ENCODE peak calls at places on chromosomes 13 and 19, in six cellular contexts. R is omental fat pad, B is fibroblast of lung, K is GM12865, I is anterior cingulate cortex, Q is astrocyte of the hippocampus. S is an unnamed sample.

GRCh38 chr13:20431687-20432384 is 93.8 kb downstream of the CRYL1 start:
- DNase-seq in R (no peak), B (no peak), K (no peak), I (no peak), Q (no peak), S (no peak)

GRCh38 chr19:46698395-46699321 is 18.3 kb downstream of the PRKD2 start:
- DNase-seq in R (no peak), B (no peak), K (no peak), I (no peak), Q (no peak), S (no peak)

GRCh38 chr19:1270854-1271527 is 1.9 kb downstream of the CIRBP start:
- DNase-seq in R (no peak), B (no peak), K (no peak), I (no peak), Q (no peak), S (peak; percentile 91)

GRCh38 chr13:54373211-54373610 is 1344.6 kb downstream of the OLFM4 start:
- DNase-seq in R (no peak), B (no peak), K (no peak), I (no peak), Q (no peak), S (no peak)

GRCh38 chr13:100673831-100674362 is 698 bp downstream of the TMTC4 start:
- DNase-seq in R (no peak), B (peak; percentile 89), K (peak; percentile 63), I (peak; percentile 80), Q (peak; percentile 93), S (no peak)

GRCh38 chr13:110555601-110556223 is 5.8 kb downstream of the RAB20 start:
- DNase-seq in R (no peak), B (no peak), K (no peak), I (no peak), Q (no peak), S (no peak)

GRCh38 chr13:48873598-48873997 is 102.1 kb upstream of the FNDC3A start:
- DNase-seq in R (no peak), B (peak; percentile 28), K (no peak), I (no peak), Q (peak; percentile 15), S (no peak)

GRCh38 chr19:1211494-1212234 is 6.1 kb downstream of the STK11 start:
- DNase-seq in R (no peak), B (peak; percentile 59), K (no peak), I (no peak), Q (no peak), S (no peak)

GRCh38 chr19:7862413-7862951 is 11.7 kb downstream of the PRR36 start:
- DNase-seq in R (no peak), B (peak; percentile 42), K (peak; percentile 84), I (peak; percentile 34), Q (peak; percentile 84), S (peak; percentile 92)

GRCh38 chr19:2332341-2333026 is 4.0 kb downstream of the SPPL2B start:
- DNase-seq in R (no peak), B (no peak), K (peak; percentile 89), I (peak; percentile 20), Q (no peak), S (no peak)

GRCh38 chr13:98687319-98687718 is 65.2 kb downstream of the SLC15A1 start:
- DNase-seq in R (no peak), B (no peak), K (no peak), I (no peak), Q (no peak), S (no peak)

GRCh38 chr19:28130066-28130511 is 1082.9 kb downstream of the UQCRFS1 start:
- DNase-seq in R (no peak), B (no peak), K (peak; percentile 63), I (no peak), Q (no peak), S (no peak)

GRCh38 chr19:40530091-40530901 is 46.4 kb upstream of the SHKBP1 start:
- DNase-seq in R (no peak), B (no peak), K (no peak), I (no peak), Q (peak; percentile 47), S (no peak)

GRCh38 chr19:46654621-46655152 is 6.3 kb downstream of the DACT3 start:
- DNase-seq in R (no peak), B (no peak), K (no peak), I (peak; percentile 84), Q (peak; percentile 46), S (no peak)

GRCh38 chr13:64293923-64294322 is 2878.3 kb upstream of the PCDH20 start:
- DNase-seq in R (no peak), B (peak; percentile 6), K (no peak), I (no peak), Q (no peak), S (no peak)

GRCh38 chr13:95378603-95379002 is 77.4 kb upstream of the ABCC4 start:
- DNase-seq in R (no peak), B (no peak), K (no peak), I (no peak), Q (no peak), S (no peak)

GRCh38 chr19:58558623-58559274 is 338 bp upstream of the UBE2M start:
- DNase-seq in R (peak; percentile 98), B (peak; percentile 96), K (peak; percentile 100), I (no peak), Q (peak; percentile 100), S (peak; percentile 99)

GRCh38 chr19:23116802-23117571 is at the start of gene ZNF730:
- DNase-seq in R (no peak), B (peak; percentile 83), K (peak; percentile 29), I (peak; percentile 54), Q (peak; percentile 94), S (no peak)

GRCh38 chr13:48994731-48995130 is 19.0 kb downstream of the FNDC3A start:
- DNase-seq in R (no peak), B (peak; percentile 63), K (peak; percentile 27), I (no peak), Q (no peak), S (no peak)

GRCh38 chr13:87889241-87889640 is 218.1 kb downstream of the SLITRK5 start:
- DNase-seq in R (no peak), B (no peak), K (no peak), I (no peak), Q (no peak), S (no peak)

GRCh38 chr19:32416749-32417469 is 11.3 kb downstream of the DPY19L3 start:
- DNase-seq in R (no peak), B (peak; percentile 43), K (no peak), I (no peak), Q (peak; percentile 48), S (no peak)

GRCh38 chr19:48206402-48207093 is 36.1 kb downstream of the ZSWIM9 start:
- DNase-seq in R (no peak), B (no peak), K (no peak), I (no peak), Q (no peak), S (peak; percentile 52)

GRCh38 chr13:90686438-90686837 is 661.0 kb upstream of the MIR17HG start:
- DNase-seq in R (no peak), B (peak; percentile 92), K (no peak), I (no peak), Q (peak; percentile 58), S (no peak)

GRCh38 chr13:41514853-41515395 is 57.6 kb downstream of the RGCC start:
- DNase-seq in R (no peak), B (no peak), K (no peak), I (no peak), Q (no peak), S (peak; percentile 54)

GRCh38 chr13:30338331-30338851 is 31.0 kb upstream of the KATNAL1 start:
- DNase-seq in R (no peak), B (peak; percentile 74), K (no peak), I (no peak), Q (peak; percentile 35), S (no peak)

GRCh38 chr19:11737964-11738745 is 591 bp downstream of the ZNF823 start:
- DNase-seq in R (peak; percentile 32), B (peak; percentile 26), K (peak; percentile 70), I (no peak), Q (peak; percentile 63), S (peak; percentile 26)

GRCh38 chr19:17909017-17909732 is 23.6 kb upstream of the CCDC124 start:
- DNase-seq in R (no peak), B (no peak), K (no peak), I (no peak), Q (no peak), S (no peak)

GRCh38 chr13:31824705-31825512 is 85.6 kb downstream of the RXFP2 start:
- DNase-seq in R (no peak), B (peak; percentile 59), K (peak; percentile 51), I (no peak), Q (peak; percentile 46), S (no peak)

GRCh38 chr13:83876546-83876945 is 5.7 kb downstream of the SLITRK1 start:
- DNase-seq in R (no peak), B (no peak), K (peak; percentile 21), I (no peak), Q (no peak), S (no peak)

GRCh38 chr13:60351326-60351725 is 45.7 kb upstream of the TDRD3 start:
- DNase-seq in R (no peak), B (peak; percentile 76), K (no peak), I (no peak), Q (peak; percentile 79), S (no peak)

GRCh38 chr13:26855071-26855470 is 94.5 kb upstream of the GPR12 start:
- DNase-seq in R (no peak), B (no peak), K (no peak), I (peak; percentile 73), Q (no peak), S (no peak)

GRCh38 chr13:112861876-112862615 is 107.0 kb upstream of the MCF2L start:
- DNase-seq in R (no peak), B (no peak), K (no peak), I (no peak), Q (no peak), S (no peak)

GRCh38 chr19:35171730-35172129 is 17.2 kb downstream of the FXYD5 start:
- DNase-seq in R (no peak), B (no peak), K (no peak), I (no peak), Q (no peak), S (no peak)

GRCh38 chr13:110396913-110397379 is 89.9 kb downstream of the COL4A2 start:
- DNase-seq in R (peak; percentile 78), B (peak; percentile 100), K (no peak), I (no peak), Q (peak; percentile 99), S (peak; percentile 97)

GRCh38 chr19:18284710-18285430 is 3.4 kb upstream of the JUND start:
- DNase-seq in R (no peak), B (no peak), K (peak; percentile 55), I (no peak), Q (no peak), S (no peak)

GRCh38 chr19:17323973-17324327 is 10.7 kb downstream of the ANO8 start:
- DNase-seq in R (no peak), B (no peak), K (no peak), I (no peak), Q (no peak), S (no peak)

S was measured in lower leg skin.